ENCODE peak calls at places on chromosomes 4 and X, in six cellular contexts. One of them, this sample, is unnamed.

GRCh38 chrX:18668468-18668867 is 3.4 kb downstream of the RS1 start:
- DNase-seq in lower leg skin: no peak
- DNase-seq in upper lobe of right lung: no peak
- DNase-seq in tibial artery: no peak
- DNase-seq in lung: no peak
- DNase-seq in brain microvascular endothelial cell: no peak
- DNase-seq in this sample: no peak

GRCh38 chrX:41381685-41382084 is 47.7 kb downstream of the DDX3X start:
- DNase-seq in brain microvascular endothelial cell: peak
- DNase-seq in upper lobe of right lung: peak
- DNase-seq in lower leg skin: peak
- DNase-seq in lung: no peak
- DNase-seq in tibial artery: peak
- DNase-seq in this sample: peak

GRCh38 chr4:139651282-139652194 is 14.1 kb upstream of the MGST2 start:
- DNase-seq in lung: peak
- DNase-seq in tibial artery: peak
- DNase-seq in upper lobe of right lung: peak
- DNase-seq in brain microvascular endothelial cell: peak
- DNase-seq in lower leg skin: peak
- DNase-seq in this sample: no peak

GRCh38 chr4:87633239-87633638 is 16.8 kb upstream of the DMP1 start:
- DNase-seq in upper lobe of right lung: no peak
- DNase-seq in brain microvascular endothelial cell: peak
- DNase-seq in lower leg skin: no peak
- DNase-seq in lung: no peak
- DNase-seq in tibial artery: no peak
- DNase-seq in this sample: no peak

GRCh38 chrX:130120746-130121504 is 10.6 kb upstream of the ELF4 start:
- DNase-seq in brain microvascular endothelial cell: no peak
- DNase-seq in upper lobe of right lung: peak
- DNase-seq in lung: peak
- DNase-seq in lower leg skin: peak
- DNase-seq in tibial artery: peak
- DNase-seq in this sample: no peak

GRCh38 chrX:47991263-47992092 is 12.3 kb downstream of the ZNF182 start:
- DNase-seq in lower leg skin: no peak
- DNase-seq in lung: no peak
- DNase-seq in brain microvascular endothelial cell: peak
- DNase-seq in tibial artery: no peak
- DNase-seq in upper lobe of right lung: no peak
- DNase-seq in this sample: no peak

GRCh38 chrX:72060196-72060974 is 71.3 kb downstream of the RTL5 start:
- DNase-seq in lung: no peak
- DNase-seq in lower leg skin: no peak
- DNase-seq in upper lobe of right lung: no peak
- DNase-seq in tibial artery: peak
- DNase-seq in brain microvascular endothelial cell: no peak
- DNase-seq in this sample: no peak

GRCh38 chrX:38225093-38225492 is 4.4 kb upstream of the SRPX start:
- DNase-seq in brain microvascular endothelial cell: peak
- DNase-seq in lung: no peak
- DNase-seq in lower leg skin: no peak
- DNase-seq in upper lobe of right lung: no peak
- DNase-seq in tibial artery: no peak
- DNase-seq in this sample: no peak

GRCh38 chrX:120361906-120362305 is at the start of gene ATP1B4:
- DNase-seq in lower leg skin: no peak
- DNase-seq in brain microvascular endothelial cell: no peak
- DNase-seq in lung: no peak
- DNase-seq in tibial artery: no peak
- DNase-seq in upper lobe of right lung: no peak
- DNase-seq in this sample: no peak

GRCh38 chrX:12954981-12955380 is 19.9 kb upstream of the TMSB4X start:
- DNase-seq in upper lobe of right lung: no peak
- DNase-seq in tibial artery: no peak
- DNase-seq in lung: no peak
- DNase-seq in lower leg skin: peak
- DNase-seq in brain microvascular endothelial cell: no peak
- DNase-seq in this sample: no peak

GRCh38 chr4:26071688-26072087 is 157.7 kb downstream of the SMIM20 start:
- DNase-seq in tibial artery: no peak
- DNase-seq in upper lobe of right lung: no peak
- DNase-seq in lower leg skin: no peak
- DNase-seq in brain microvascular endothelial cell: no peak
- DNase-seq in lung: no peak
- DNase-seq in this sample: no peak

GRCh38 chr4:104064650-104065577 is 345.1 kb upstream of the TACR3 start:
- DNase-seq in lung: peak
- DNase-seq in lower leg skin: no peak
- DNase-seq in upper lobe of right lung: peak
- DNase-seq in tibial artery: no peak
- DNase-seq in brain microvascular endothelial cell: peak
- DNase-seq in this sample: no peak

GRCh38 chrX:110795645-110796510 is at the start of gene CHRDL1:
- DNase-seq in brain microvascular endothelial cell: no peak
- DNase-seq in upper lobe of right lung: peak
- DNase-seq in lung: no peak
- DNase-seq in lower leg skin: peak
- DNase-seq in tibial artery: peak
- DNase-seq in this sample: no peak

GRCh38 chr4:148854203-148854602 is 412.0 kb upstream of the NR3C2 start:
- DNase-seq in brain microvascular endothelial cell: no peak
- DNase-seq in upper lobe of right lung: no peak
- DNase-seq in lower leg skin: no peak
- DNase-seq in lung: no peak
- DNase-seq in tibial artery: no peak
- DNase-seq in this sample: no peak

GRCh38 chrX:40366661-40367060 is 214.1 kb upstream of the ATP6AP2 start:
- DNase-seq in upper lobe of right lung: no peak
- DNase-seq in tibial artery: no peak
- DNase-seq in brain microvascular endothelial cell: no peak
- DNase-seq in lower leg skin: no peak
- DNase-seq in lung: no peak
- DNase-seq in this sample: no peak

GRCh38 chr4:39464886-39465501 is 6.1 kb downstream of the LIAS start:
- DNase-seq in lower leg skin: no peak
- DNase-seq in tibial artery: no peak
- DNase-seq in upper lobe of right lung: no peak
- DNase-seq in lung: no peak
- DNase-seq in brain microvascular endothelial cell: peak
- DNase-seq in this sample: peak

DNA sequence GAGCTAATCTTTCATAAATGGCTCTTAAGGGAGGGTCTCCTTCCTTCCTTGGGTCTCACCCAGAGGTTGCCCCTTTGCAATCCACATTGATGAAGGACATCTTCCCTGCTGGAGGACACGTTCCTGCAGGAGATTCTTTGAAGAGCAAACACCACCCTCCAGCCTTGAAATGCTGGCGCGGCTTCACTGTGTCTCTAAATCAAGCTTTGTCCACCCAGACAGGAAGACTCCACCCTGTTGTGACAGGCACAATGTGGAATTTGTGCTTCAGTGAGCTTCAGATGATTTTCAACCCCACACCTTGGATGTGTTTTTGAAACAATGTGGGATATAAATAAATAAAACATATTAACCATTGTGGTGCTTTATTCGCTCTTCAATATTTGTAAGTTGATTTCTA is 264.1 kb downstream of the RAPGEF2 start:
- DNase-seq in upper lobe of right lung: no peak
- DNase-seq in tibial artery: no peak
- DNase-seq in brain microvascular endothelial cell: no peak
- DNase-seq in lower leg skin: no peak
- DNase-seq in lung: no peak
- DNase-seq in this sample: no peak
- H3K4me3 ChIP-seq in upper lobe of right lung: no peak
- H3K4me3 ChIP-seq in tibial artery: no peak
- H3K4me3 ChIP-seq in brain microvascular endothelial cell: no peak
- H3K4me3 ChIP-seq in lower leg skin: no peak
- H3K4me3 ChIP-seq in lung: no peak
- H3K4me3 ChIP-seq in this sample: no peak

GRCh38 chr4:181685461-181685860 is 557.7 kb upstream of the TENM3 start:
- DNase-seq in upper lobe of right lung: no peak
- DNase-seq in tibial artery: no peak
- DNase-seq in lower leg skin: no peak
- DNase-seq in brain microvascular endothelial cell: peak
- DNase-seq in lung: no peak
- DNase-seq in this sample: no peak

GRCh38 chr4:181687116-181687515 is 556.1 kb upstream of the TENM3 start:
- DNase-seq in lower leg skin: no peak
- DNase-seq in brain microvascular endothelial cell: no peak
- DNase-seq in lung: no peak
- DNase-seq in upper lobe of right lung: no peak
- DNase-seq in tibial artery: no peak
- DNase-seq in this sample: no peak

GRCh38 chr4:181688416-181688815 is 554.8 kb upstream of the TENM3 start:
- DNase-seq in upper lobe of right lung: no peak
- DNase-seq in brain microvascular endothelial cell: peak
- DNase-seq in lower leg skin: no peak
- DNase-seq in lung: no peak
- DNase-seq in tibial artery: no peak
- DNase-seq in this sample: no peak

GRCh38 chr4:181685911-181686310 is 557.3 kb upstream of the TENM3 start:
- DNase-seq in tibial artery: no peak
- DNase-seq in lower leg skin: no peak
- DNase-seq in lung: no peak
- DNase-seq in brain microvascular endothelial cell: peak
- DNase-seq in upper lobe of right lung: no peak
- DNase-seq in this sample: peak

DNA sequence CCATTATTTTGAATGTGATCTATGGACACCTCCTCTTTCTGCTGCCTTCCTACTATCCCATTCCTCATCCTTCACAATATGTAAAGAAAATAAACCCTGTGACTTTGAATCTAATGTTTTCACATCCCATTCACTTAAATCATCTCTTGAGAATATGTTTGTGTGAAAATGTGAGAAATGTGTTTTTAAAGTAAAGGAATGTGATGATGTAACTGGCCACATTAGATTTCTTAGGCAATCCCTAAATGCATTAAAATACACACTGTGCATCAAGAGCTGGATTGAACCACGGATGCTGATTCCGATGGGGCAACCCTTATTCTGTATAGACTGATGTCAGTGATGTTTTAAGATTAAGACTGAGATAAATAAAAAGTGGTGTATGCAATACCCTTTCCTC is 558.9 kb upstream of the TENM3 start:
- DNase-seq in lower leg skin: no peak
- DNase-seq in lung: no peak
- DNase-seq in brain microvascular endothelial cell: peak
- DNase-seq in tibial artery: no peak
- DNase-seq in upper lobe of right lung: no peak
- DNase-seq in this sample: peak
- TF ChIP-seq CTCF in lower leg skin: no peak
- TF ChIP-seq CTCF in lung: no peak
- TF ChIP-seq CTCF in brain microvascular endothelial cell: no peak
- TF ChIP-seq CTCF in tibial artery: no peak
- TF ChIP-seq CTCF in upper lobe of right lung: no peak
- TF ChIP-seq CTCF in this sample: no peak

GRCh38 chr4:2062168-2062807 is 3.2 kb downstream of the NAT8L start:
- DNase-seq in upper lobe of right lung: no peak
- DNase-seq in lung: no peak
- DNase-seq in brain microvascular endothelial cell: no peak
- DNase-seq in tibial artery: no peak
- DNase-seq in lower leg skin: no peak
- DNase-seq in this sample: no peak

GRCh38 chr4:2061208-2062131 is 2.3 kb downstream of the NAT8L start:
- DNase-seq in upper lobe of right lung: no peak
- DNase-seq in lung: no peak
- DNase-seq in lower leg skin: no peak
- DNase-seq in brain microvascular endothelial cell: no peak
- DNase-seq in tibial artery: no peak
- DNase-seq in this sample: no peak

GRCh38 chr4:2059034-2059725 is at the start of gene NAT8L:
- DNase-seq in lower leg skin: no peak
- DNase-seq in upper lobe of right lung: no peak
- DNase-seq in brain microvascular endothelial cell: no peak
- DNase-seq in lung: no peak
- DNase-seq in tibial artery: no peak
- DNase-seq in this sample: no peak

GRCh38 chr4:2059726-2060577 is 825 bp downstream of the NAT8L start:
- DNase-seq in lower leg skin: no peak
- DNase-seq in tibial artery: no peak
- DNase-seq in lung: no peak
- DNase-seq in upper lobe of right lung: no peak
- DNase-seq in brain microvascular endothelial cell: no peak
- DNase-seq in this sample: no peak

DNA sequence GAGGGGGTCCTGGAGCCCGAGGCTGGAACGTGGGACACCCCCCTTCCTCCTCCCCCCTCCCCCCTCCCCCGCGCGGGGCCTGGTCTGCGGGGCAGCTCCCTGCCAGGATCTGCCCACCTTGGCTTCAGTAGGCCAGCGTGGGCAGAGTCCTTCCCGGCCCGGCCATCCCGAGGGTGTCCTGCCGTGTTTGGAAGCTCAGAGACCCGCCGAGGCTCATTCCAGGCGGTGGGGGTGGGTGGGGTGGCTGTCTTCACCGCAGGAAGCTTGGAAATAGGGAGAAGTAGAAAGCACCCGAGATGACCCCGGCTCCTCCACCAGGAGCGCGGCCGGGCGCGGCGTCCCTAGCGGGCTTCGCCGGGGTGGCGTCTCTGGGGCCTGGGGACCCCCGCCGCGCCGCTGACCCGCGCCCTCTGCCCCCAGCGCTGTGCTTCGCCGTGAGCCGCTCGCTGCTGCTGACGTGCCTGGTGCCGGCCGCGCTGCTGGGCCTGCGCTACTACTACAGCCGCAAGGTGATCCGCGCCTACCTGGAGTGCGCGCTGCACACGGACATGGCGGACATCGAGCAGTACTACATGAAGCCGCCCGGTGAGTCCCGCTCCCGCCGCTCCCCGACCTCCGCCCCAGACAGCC is 1.6 kb downstream of the NAT8L start:
- DNase-seq in lung: no peak
- DNase-seq in tibial artery: no peak
- DNase-seq in lower leg skin: no peak
- DNase-seq in upper lobe of right lung: no peak
- DNase-seq in brain microvascular endothelial cell: no peak
- DNase-seq in this sample: no peak
- H3K4me3 ChIP-seq in lung: no peak
- H3K4me3 ChIP-seq in tibial artery: no peak
- H3K4me3 ChIP-seq in lower leg skin: no peak
- H3K4me3 ChIP-seq in upper lobe of right lung: no peak
- H3K4me3 ChIP-seq in brain microvascular endothelial cell: no peak
- H3K4me3 ChIP-seq in this sample: no peak

DNA sequence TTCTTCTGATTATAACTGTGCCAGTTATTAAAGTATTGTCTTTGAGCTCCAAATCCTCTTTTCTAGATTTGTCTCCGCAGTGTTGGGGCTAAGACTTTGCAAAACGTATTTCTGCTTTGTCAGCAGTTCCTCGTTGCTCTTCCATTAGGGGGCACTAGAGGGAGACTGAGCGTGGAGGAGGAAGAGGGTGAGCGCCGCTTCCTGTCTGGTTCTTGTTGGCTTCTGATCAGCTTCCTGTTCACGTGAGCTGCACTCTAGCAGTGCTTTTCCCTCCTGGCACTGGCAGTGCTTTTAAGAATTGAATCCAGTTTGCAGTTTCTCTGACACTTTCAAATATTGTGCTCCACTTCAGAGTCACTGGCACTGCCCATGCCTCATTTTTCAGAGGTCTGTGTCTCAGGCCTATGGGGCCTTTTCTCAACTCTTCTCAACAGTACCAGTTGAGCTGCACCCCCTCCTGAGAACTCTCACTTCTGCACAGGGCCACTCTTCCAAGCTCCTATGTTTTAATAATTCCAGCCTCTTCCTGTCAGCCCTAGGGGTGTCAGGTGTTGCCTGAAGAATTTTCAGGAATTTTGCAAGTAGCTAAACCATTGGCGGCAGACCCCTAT is 54.4 kb upstream of the LCORL start:
- DNase-seq in lung: no peak
- DNase-seq in upper lobe of right lung: no peak
- DNase-seq in tibial artery: no peak
- DNase-seq in brain microvascular endothelial cell: no peak
- DNase-seq in lower leg skin: no peak
- DNase-seq in this sample: no peak
- TF ChIP-seq CTCF in lung: no peak
- TF ChIP-seq CTCF in upper lobe of right lung: peak
- TF ChIP-seq CTCF in tibial artery: no peak
- TF ChIP-seq CTCF in brain microvascular endothelial cell: peak
- TF ChIP-seq CTCF in lower leg skin: no peak
- TF ChIP-seq CTCF in this sample: peak